ENCODE peak calls at places on chromosome 15, in ten cellular contexts. One of them, this sample, is unnamed.

GRCh38 chr15:49888727-49889126 is 230.3 kb downstream of the ATP8B4 start:
- DNase-seq in body of pancreas: no peak
- DNase-seq in A549: no peak
- DNase-seq in gastrocnemius medialis: no peak
- DNase-seq in HCT116: no peak
- DNase-seq in prostate gland: no peak
- DNase-seq in IMR-90: no peak
- DNase-seq in breast epithelium: no peak
- DNase-seq in sigmoid colon: no peak
- DNase-seq in tibial nerve: no peak
- DNase-seq in this sample: no peak

GRCh38 chr15:54150255-54150654 is 172.0 kb downstream of the UNC13C start:
- DNase-seq in body of pancreas: peak
- DNase-seq in A549: no peak
- DNase-seq in gastrocnemius medialis: peak
- DNase-seq in HCT116: no peak
- DNase-seq in prostate gland: no peak
- DNase-seq in IMR-90: peak
- DNase-seq in breast epithelium: no peak
- DNase-seq in sigmoid colon: no peak
- DNase-seq in tibial nerve: no peak
- DNase-seq in this sample: no peak

GRCh38 chr15:29686445-29687203 is 135.6 kb downstream of the TJP1 start:
- DNase-seq in body of pancreas: peak
- DNase-seq in A549: no peak
- DNase-seq in gastrocnemius medialis: no peak
- DNase-seq in HCT116: no peak
- DNase-seq in prostate gland: no peak
- DNase-seq in IMR-90: no peak
- DNase-seq in breast epithelium: no peak
- DNase-seq in sigmoid colon: no peak
- DNase-seq in tibial nerve: no peak
- DNase-seq in this sample: no peak

GRCh38 chr15:64315136-64315661 is 40.8 kb downstream of the CSNK1G1 start:
- DNase-seq in body of pancreas: no peak
- DNase-seq in A549: no peak
- DNase-seq in gastrocnemius medialis: no peak
- DNase-seq in HCT116: no peak
- DNase-seq in prostate gland: no peak
- DNase-seq in IMR-90: no peak
- DNase-seq in breast epithelium: no peak
- DNase-seq in sigmoid colon: no peak
- DNase-seq in tibial nerve: no peak
- DNase-seq in this sample: no peak

GRCh38 chr15:76517910-76518309 is 181.3 kb downstream of the ISL2 start:
- DNase-seq in body of pancreas: no peak
- DNase-seq in A549: no peak
- DNase-seq in gastrocnemius medialis: no peak
- DNase-seq in HCT116: no peak
- DNase-seq in prostate gland: no peak
- DNase-seq in IMR-90: no peak
- DNase-seq in breast epithelium: no peak
- DNase-seq in sigmoid colon: no peak
- DNase-seq in tibial nerve: no peak
- DNase-seq in this sample: no peak

GRCh38 chr15:100002091-100002620 is 268.9 kb upstream of the LYSMD4 start:
- DNase-seq in body of pancreas: no peak
- DNase-seq in A549: no peak
- DNase-seq in gastrocnemius medialis: no peak
- DNase-seq in HCT116: no peak
- DNase-seq in prostate gland: no peak
- DNase-seq in IMR-90: no peak
- DNase-seq in breast epithelium: peak
- DNase-seq in sigmoid colon: no peak
- DNase-seq in tibial nerve: no peak
- DNase-seq in this sample: no peak

GRCh38 chr15:95559875-95560394 is 770.6 kb upstream of the NR2F2 start:
- DNase-seq in body of pancreas: peak
- DNase-seq in A549: peak
- DNase-seq in gastrocnemius medialis: peak
- DNase-seq in HCT116: peak
- DNase-seq in prostate gland: no peak
- DNase-seq in IMR-90: peak
- DNase-seq in breast epithelium: no peak
- DNase-seq in sigmoid colon: no peak
- DNase-seq in tibial nerve: peak
- DNase-seq in this sample: no peak

GRCh38 chr15:40696228-40696627 is 1.3 kb downstream of the RAD51 start:
- DNase-seq in body of pancreas: no peak
- DNase-seq in A549: no peak
- DNase-seq in gastrocnemius medialis: no peak
- DNase-seq in HCT116: no peak
- DNase-seq in prostate gland: no peak
- DNase-seq in IMR-90: no peak
- DNase-seq in breast epithelium: no peak
- DNase-seq in sigmoid colon: no peak
- DNase-seq in tibial nerve: no peak
- DNase-seq in this sample: no peak

GRCh38 chr15:89412906-89413411 is 78.3 kb upstream of the POLG start:
- DNase-seq in body of pancreas: no peak
- DNase-seq in A549: no peak
- DNase-seq in gastrocnemius medialis: no peak
- DNase-seq in HCT116: no peak
- DNase-seq in prostate gland: no peak
- DNase-seq in IMR-90: no peak
- DNase-seq in breast epithelium: no peak
- DNase-seq in sigmoid colon: no peak
- DNase-seq in tibial nerve: no peak
- DNase-seq in this sample: no peak

GRCh38 chr15:45307230-45307924 is 55.3 kb downstream of the SLC28A2 start:
- DNase-seq in body of pancreas: peak
- DNase-seq in A549: no peak
- DNase-seq in gastrocnemius medialis: no peak
- DNase-seq in HCT116: peak
- DNase-seq in prostate gland: peak
- DNase-seq in IMR-90: peak
- DNase-seq in breast epithelium: no peak
- DNase-seq in sigmoid colon: no peak
- DNase-seq in tibial nerve: peak
- DNase-seq in this sample: no peak

GRCh38 chr15:33197636-33198035 is 3.1 kb upstream of the FMN1 start:
- DNase-seq in body of pancreas: no peak
- DNase-seq in A549: no peak
- DNase-seq in gastrocnemius medialis: no peak
- DNase-seq in HCT116: no peak
- DNase-seq in prostate gland: no peak
- DNase-seq in IMR-90: no peak
- DNase-seq in breast epithelium: no peak
- DNase-seq in sigmoid colon: no peak
- DNase-seq in tibial nerve: no peak
- DNase-seq in this sample: no peak

GRCh38 chr15:33194704-33195261 is at the start of gene FMN1:
- DNase-seq in body of pancreas: peak
- DNase-seq in A549: peak
- DNase-seq in gastrocnemius medialis: peak
- DNase-seq in HCT116: peak
- DNase-seq in prostate gland: peak
- DNase-seq in IMR-90: peak
- DNase-seq in breast epithelium: peak
- DNase-seq in sigmoid colon: peak
- DNase-seq in tibial nerve: peak
- DNase-seq in this sample: peak

GRCh38 chr15:33191641-33192040 is 2.9 kb downstream of the FMN1 start:
- DNase-seq in body of pancreas: no peak
- DNase-seq in A549: no peak
- DNase-seq in gastrocnemius medialis: no peak
- DNase-seq in HCT116: no peak
- DNase-seq in prostate gland: no peak
- DNase-seq in IMR-90: no peak
- DNase-seq in breast epithelium: no peak
- DNase-seq in sigmoid colon: no peak
- DNase-seq in tibial nerve: no peak
- DNase-seq in this sample: no peak

GRCh38 chr15:33195283-33195682 is 769 bp upstream of the FMN1 start:
- DNase-seq in body of pancreas: no peak
- DNase-seq in A549: no peak
- DNase-seq in gastrocnemius medialis: peak
- DNase-seq in HCT116: no peak
- DNase-seq in prostate gland: no peak
- DNase-seq in IMR-90: no peak
- DNase-seq in breast epithelium: no peak
- DNase-seq in sigmoid colon: no peak
- DNase-seq in tibial nerve: no peak
- DNase-seq in this sample: no peak

GRCh38 chr15:33194237-33194636 is 277 bp downstream of the FMN1 start:
- DNase-seq in body of pancreas: no peak
- DNase-seq in A549: no peak
- DNase-seq in gastrocnemius medialis: no peak
- DNase-seq in HCT116: no peak
- DNase-seq in prostate gland: no peak
- DNase-seq in IMR-90: no peak
- DNase-seq in breast epithelium: peak
- DNase-seq in sigmoid colon: peak
- DNase-seq in tibial nerve: no peak
- DNase-seq in this sample: no peak
- H3K4me3 ChIP-seq in body of pancreas: peak
- H3K4me3 ChIP-seq in A549: peak
- H3K4me3 ChIP-seq in gastrocnemius medialis: peak
- H3K4me3 ChIP-seq in HCT116: peak
- H3K4me3 ChIP-seq in prostate gland: peak
- H3K4me3 ChIP-seq in IMR-90: peak
- H3K4me3 ChIP-seq in breast epithelium: peak
- H3K4me3 ChIP-seq in sigmoid colon: peak
- H3K4me3 ChIP-seq in tibial nerve: peak
- H3K4me3 ChIP-seq in this sample: peak

DNA sequence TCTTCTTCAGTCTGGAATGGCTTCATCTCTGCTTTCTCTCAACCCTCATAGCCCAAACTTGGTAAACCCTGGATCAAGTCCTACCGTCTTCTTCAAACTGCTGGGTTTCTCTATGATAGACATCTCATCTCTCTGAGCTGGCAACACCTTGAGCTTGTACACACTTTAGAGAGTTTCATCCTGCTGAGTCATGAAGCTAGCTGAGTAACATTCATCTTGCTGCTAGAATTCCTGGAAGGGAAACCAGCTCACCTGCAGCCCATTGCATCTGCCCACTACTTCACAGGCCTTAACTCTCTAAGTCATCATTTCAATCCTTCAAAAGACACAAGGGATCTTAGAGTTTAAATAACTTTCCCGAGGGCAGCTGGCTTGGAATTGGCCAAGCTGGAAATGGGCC is 175.5 kb upstream of the RORA start:
- DNase-seq in body of pancreas: no peak
- DNase-seq in A549: no peak
- DNase-seq in gastrocnemius medialis: no peak
- DNase-seq in HCT116: no peak
- DNase-seq in prostate gland: no peak
- DNase-seq in IMR-90: no peak
- DNase-seq in breast epithelium: no peak
- DNase-seq in sigmoid colon: no peak
- DNase-seq in tibial nerve: no peak
- DNase-seq in this sample: no peak
- TF ChIP-seq POLR2A in body of pancreas: no peak
- TF ChIP-seq POLR2A in A549: no peak
- TF ChIP-seq POLR2A in gastrocnemius medialis: no peak
- TF ChIP-seq POLR2A in HCT116: no peak
- TF ChIP-seq POLR2A in prostate gland: no peak
- TF ChIP-seq POLR2A in IMR-90: no peak
- TF ChIP-seq POLR2A in breast epithelium: no peak
- TF ChIP-seq POLR2A in sigmoid colon: no peak
- TF ChIP-seq POLR2A in tibial nerve: no peak
- TF ChIP-seq POLR2A in this sample: no peak

DNA sequence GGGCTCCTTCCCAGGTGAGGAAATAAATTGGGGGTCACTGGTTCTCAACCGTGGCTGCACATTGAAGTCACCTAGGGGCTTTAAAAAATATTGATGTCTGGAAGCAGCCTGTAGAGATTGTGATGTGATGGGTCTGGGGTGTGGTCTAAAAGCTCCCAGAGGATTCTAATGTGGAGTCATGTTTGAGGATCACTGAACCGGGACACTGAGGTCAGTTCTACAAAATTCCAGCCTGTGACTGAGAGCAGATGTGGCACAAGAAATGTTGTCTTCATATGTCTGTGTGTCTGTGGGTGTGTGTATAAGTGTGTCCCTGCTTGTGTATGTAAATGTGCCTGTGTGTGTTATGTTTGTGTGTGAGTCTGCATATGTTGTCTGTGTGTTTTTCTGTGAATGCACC is 79.9 kb downstream of the TLE3 start:
- DNase-seq in body of pancreas: no peak
- DNase-seq in A549: no peak
- DNase-seq in gastrocnemius medialis: no peak
- DNase-seq in HCT116: no peak
- DNase-seq in prostate gland: no peak
- DNase-seq in IMR-90: no peak
- DNase-seq in breast epithelium: no peak
- DNase-seq in sigmoid colon: no peak
- DNase-seq in tibial nerve: no peak
- DNase-seq in this sample: no peak
- H3K27ac ChIP-seq in body of pancreas: no peak
- H3K27ac ChIP-seq in A549: no peak
- H3K27ac ChIP-seq in gastrocnemius medialis: no peak
- H3K27ac ChIP-seq in HCT116: no peak
- H3K27ac ChIP-seq in prostate gland: no peak
- H3K27ac ChIP-seq in IMR-90: no peak
- H3K27ac ChIP-seq in breast epithelium: no peak
- H3K27ac ChIP-seq in sigmoid colon: no peak
- H3K27ac ChIP-seq in tibial nerve: no peak
- H3K27ac ChIP-seq in this sample: no peak

GRCh38 chr15:31358957-31359721 is 32.5 kb downstream of the KLF13 start:
- DNase-seq in body of pancreas: no peak
- DNase-seq in A549: no peak
- DNase-seq in gastrocnemius medialis: no peak
- DNase-seq in HCT116: no peak
- DNase-seq in prostate gland: no peak
- DNase-seq in IMR-90: no peak
- DNase-seq in breast epithelium: no peak
- DNase-seq in sigmoid colon: no peak
- DNase-seq in tibial nerve: no peak
- DNase-seq in this sample: no peak

GRCh38 chr15:31360158-31360561 is 33.5 kb downstream of the KLF13 start:
- DNase-seq in body of pancreas: no peak
- DNase-seq in A549: no peak
- DNase-seq in gastrocnemius medialis: no peak
- DNase-seq in HCT116: no peak
- DNase-seq in prostate gland: no peak
- DNase-seq in IMR-90: no peak
- DNase-seq in breast epithelium: no peak
- DNase-seq in sigmoid colon: no peak
- DNase-seq in tibial nerve: no peak
- DNase-seq in this sample: no peak

GRCh38 chr15:31360843-31361763 is 34.5 kb downstream of the KLF13 start:
- DNase-seq in body of pancreas: peak
- DNase-seq in A549: no peak
- DNase-seq in gastrocnemius medialis: peak
- DNase-seq in HCT116: no peak
- DNase-seq in prostate gland: no peak
- DNase-seq in IMR-90: no peak
- DNase-seq in breast epithelium: no peak
- DNase-seq in sigmoid colon: no peak
- DNase-seq in tibial nerve: no peak
- DNase-seq in this sample: no peak

GRCh38 chr15:31358163-31358562 is 31.5 kb downstream of the KLF13 start:
- DNase-seq in body of pancreas: no peak
- DNase-seq in A549: no peak
- DNase-seq in gastrocnemius medialis: no peak
- DNase-seq in HCT116: no peak
- DNase-seq in prostate gland: no peak
- DNase-seq in IMR-90: no peak
- DNase-seq in breast epithelium: no peak
- DNase-seq in sigmoid colon: no peak
- DNase-seq in tibial nerve: no peak
- DNase-seq in this sample: no peak

GRCh38 chr15:31359722-31360111 is 33.1 kb downstream of the KLF13 start:
- DNase-seq in body of pancreas: no peak
- DNase-seq in A549: no peak
- DNase-seq in gastrocnemius medialis: no peak
- DNase-seq in HCT116: no peak
- DNase-seq in prostate gland: no peak
- DNase-seq in IMR-90: no peak
- DNase-seq in breast epithelium: no peak
- DNase-seq in sigmoid colon: no peak
- DNase-seq in tibial nerve: no peak
- DNase-seq in this sample: no peak
- H3K4me3 ChIP-seq in body of pancreas: no peak
- H3K4me3 ChIP-seq in A549: no peak
- H3K4me3 ChIP-seq in gastrocnemius medialis: no peak
- H3K4me3 ChIP-seq in HCT116: no peak
- H3K4me3 ChIP-seq in prostate gland: no peak
- H3K4me3 ChIP-seq in IMR-90: no peak
- H3K4me3 ChIP-seq in breast epithelium: no peak
- H3K4me3 ChIP-seq in sigmoid colon: no peak
- H3K4me3 ChIP-seq in tibial nerve: no peak
- H3K4me3 ChIP-seq in this sample: no peak